ENCODE peak calls at places on chromosomes 3 and 15, in six cellular contexts. V is GM12878, Q is K562, H is HepG2, Z is H1, I is SK-N-SH. J is an unnamed sample.

GRCh38 chr3:126147932-126148683 is 32.3 kb downstream of the ALDH1L1 start:
- DNase-seq in Z (no peak), V (no peak), Q (no peak), H (no peak), I (no peak), J (no peak)

GRCh38 chr3:94568041-94568440 is 505.2 kb downstream of the NSUN3 start:
- DNase-seq in Z (no peak), H (no peak), V (no peak), I (no peak), Q (no peak), J (no peak)

GRCh38 chr15:37880009-37880834 is 54.2 kb upstream of the TMCO5A start:
- DNase-seq in Z (no peak), V (no peak), Q (peak; percentile 14), H (peak; percentile 7), I (no peak), J (no peak)

GRCh38 chr3:146125946-146126345 is 35.0 kb downstream of the PLOD2 start:
- DNase-seq in V (no peak), Z (no peak), H (peak; percentile 56), Q (no peak), I (no peak), J (no peak)

GRCh38 chr3:33212406-33212805 is 6.2 kb downstream of the SUSD5 start:
- DNase-seq in Q (no peak), I (no peak), V (no peak), Z (no peak), H (no peak), J (no peak)

GRCh38 chr3:37812497-37812896 is 49.2 kb upstream of the CTDSPL start:
- DNase-seq in I (no peak), Z (no peak), H (no peak), Q (no peak), V (no peak), J (no peak)

GRCh38 chr15:28996289-28996688 is 110.5 kb downstream of the APBA2 start:
- DNase-seq in H (no peak), Z (no peak), I (no peak), V (no peak), Q (no peak), J (no peak)

GRCh38 chr15:34154725-34155204 is 52.9 kb downstream of the PGBD4 start:
- DNase-seq in V (no peak), Z (no peak), H (no peak), I (no peak), Q (no peak), J (no peak)

GRCh38 chr3:188231454-188231853 is 77.5 kb downstream of the LPP start:
- DNase-seq in V (no peak), H (no peak), Z (no peak), I (no peak), Q (no peak), J (no peak)

GRCh38 chr15:76310470-76311070 is 699 bp downstream of the ETFA start:
- DNase-seq in I (no peak), Z (no peak), Q (peak; percentile 18), H (no peak), V (no peak), J (no peak)

GRCh38 chr3:59727902-59728301 is 678.1 kb upstream of the CFAP20DC start:
- DNase-seq in Q (no peak), H (no peak), I (no peak), V (no peak), Z (no peak), J (no peak)

GRCh38 chr3:185175370-185175987 is 22.6 kb upstream of the C3orf70 start:
- DNase-seq in I (peak; percentile 17), Z (no peak), V (peak; percentile 27), H (peak; percentile 92), Q (peak; percentile 49), J (peak; percentile 87)

GRCh38 chr3:45931476-45931875 is 11.8 kb upstream of the CXCR6 start:
- DNase-seq in Z (no peak), I (no peak), H (no peak), Q (no peak), V (no peak), J (no peak)

GRCh38 chr3:110791971-110792370 is 279.6 kb upstream of the NECTIN3 start:
- DNase-seq in V (no peak), Q (no peak), Z (no peak), H (no peak), I (no peak), J (no peak)

GRCh38 chr3:16294854-16295253 is 29.8 kb downstream of the OXNAD1 start:
- DNase-seq in I (no peak), Z (no peak), H (no peak), Q (no peak), V (no peak), J (no peak)

GRCh38 chr15:29563112-29563511 is 259.2 kb downstream of the TJP1 start:
- DNase-seq in I (no peak), H (no peak), V (no peak), Z (no peak), Q (no peak), J (no peak)

GRCh38 chr3:38039899-38040261 is 872 bp downstream of the DLEC1 start:
- DNase-seq in H (no peak), Q (no peak), Z (no peak), V (peak; percentile 16), I (no peak), J (peak; percentile 87)

GRCh38 chr15:68279779-68280745 is 2.5 kb downstream of the FEM1B start:
- DNase-seq in Z (no peak), I (no peak), H (no peak), V (no peak), Q (no peak), J (no peak)

GRCh38 chr15:85580914-85581313 is 200.5 kb downstream of the AKAP13 start:
- DNase-seq in Q (no peak), Z (no peak), H (no peak), I (no peak), V (no peak), J (peak; percentile 29)

GRCh38 chr15:55627730-55628368 is 39.7 kb upstream of the PYGO1 start:
- DNase-seq in V (no peak), I (no peak), H (peak; percentile 18), Z (no peak), Q (no peak), J (no peak)

GRCh38 chr15:70261083-70261482 is 163.4 kb upstream of the TLE3 start:
- DNase-seq in I (no peak), Q (no peak), Z (no peak), V (no peak), H (no peak), J (no peak)

GRCh38 chr3:16181361-16181760 is 6.9 kb downstream of the GALNT15 start:
- DNase-seq in V (no peak), Q (no peak), I (no peak), H (no peak), Z (no peak), J (peak; percentile 57)

GRCh38 chr15:26391556-26392229 is 381.2 kb downstream of the GABRB3 start:
- DNase-seq in V (no peak), Z (no peak), Q (no peak), I (no peak), H (no peak), J (no peak)

GRCh38 chr15:34275154-34275553 is 50.3 kb downstream of the EMC4 start:
- DNase-seq in H (no peak), Q (no peak), Z (no peak), I (no peak), V (no peak), J (no peak)

DNA sequence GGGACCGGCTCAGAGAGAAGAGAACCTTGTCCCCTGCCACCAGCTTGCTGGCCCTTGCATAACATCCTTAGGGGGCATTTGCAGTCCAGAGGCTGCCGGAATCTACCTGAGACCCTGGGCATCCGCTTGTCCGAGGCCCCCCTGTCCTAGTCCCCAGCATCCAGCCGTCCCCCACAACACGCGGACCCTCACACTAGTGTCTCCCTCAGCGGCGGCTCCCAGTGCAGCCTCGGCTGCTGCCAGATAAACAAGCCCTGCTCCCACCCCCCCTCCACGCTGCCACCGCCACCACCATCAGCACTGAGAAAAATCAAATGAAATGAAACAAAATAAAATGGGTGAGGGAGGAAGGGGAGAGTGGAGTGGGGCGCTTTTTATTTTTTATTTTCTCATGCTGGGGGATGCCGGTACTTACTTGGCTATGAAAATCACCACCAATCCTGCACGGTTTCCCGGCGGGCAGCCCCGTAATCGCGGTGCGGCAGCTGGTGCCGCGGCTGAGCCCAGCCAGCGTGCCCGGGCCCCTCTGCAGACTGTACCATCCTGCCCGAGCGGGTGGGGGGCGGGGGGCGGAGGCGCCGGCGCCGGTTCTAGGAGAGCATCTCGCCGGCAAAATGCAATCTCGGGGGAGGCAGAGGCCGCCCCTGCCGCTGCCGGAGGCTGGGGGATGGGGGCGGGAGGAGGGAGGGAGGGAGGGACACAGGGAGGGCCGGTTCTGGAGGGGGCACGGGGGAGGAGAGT is at the start of gene ATP2B2:
- DNase-seq in Z (no peak), Q (no peak), H (no peak), I (peak; percentile 95), V (no peak), J (no peak)
- TF ChIP-seq GABPA in Z (no peak), Q (no peak), H (no peak), I (no peak), V (no peak), J (no peak)

GRCh38 chr3:48478631-48479555 is 25.1 kb downstream of the SHISA5 start:
- DNase-seq in Z (no peak), H (peak; percentile 23), V (no peak), I (no peak), Q (no peak), J (no peak)
- H3K4me3 ChIP-seq in Z (no peak overlapping the region), H (no peak overlapping the region), V (peak overlapping the region; percentile 10), I (no peak overlapping the region), Q (no peak overlapping the region), J (no peak overlapping the region)

GRCh38 chr3:155919728-155920127 is 49.3 kb downstream of the GMPS start:
- DNase-seq in V (no peak), Z (no peak), H (no peak), Q (no peak), I (no peak), J (no peak)

GRCh38 chr3:155912090-155912489 is 41.6 kb downstream of the GMPS start:
- DNase-seq in I (no peak), V (no peak), H (no peak), Z (no peak), Q (no peak), J (no peak)

GRCh38 chr3:155912574-155913190 is 42.2 kb downstream of the GMPS start:
- DNase-seq in V (no peak), Z (no peak), Q (no peak), H (no peak), I (no peak), J (no peak)

GRCh38 chr3:155921486-155921885 is 51.0 kb downstream of the GMPS start:
- DNase-seq in I (no peak), Z (no peak), Q (no peak), V (no peak), H (no peak), J (no peak)

GRCh38 chr3:155917781-155918180 is 47.3 kb downstream of the GMPS start:
- DNase-seq in Q (no peak), I (no peak), V (no peak), Z (no peak), H (no peak), J (no peak)
- TF ChIP-seq GABPA in Q (no peak), I (no peak), V (no peak), Z (no peak), H (no peak), J (no peak)

DNA sequence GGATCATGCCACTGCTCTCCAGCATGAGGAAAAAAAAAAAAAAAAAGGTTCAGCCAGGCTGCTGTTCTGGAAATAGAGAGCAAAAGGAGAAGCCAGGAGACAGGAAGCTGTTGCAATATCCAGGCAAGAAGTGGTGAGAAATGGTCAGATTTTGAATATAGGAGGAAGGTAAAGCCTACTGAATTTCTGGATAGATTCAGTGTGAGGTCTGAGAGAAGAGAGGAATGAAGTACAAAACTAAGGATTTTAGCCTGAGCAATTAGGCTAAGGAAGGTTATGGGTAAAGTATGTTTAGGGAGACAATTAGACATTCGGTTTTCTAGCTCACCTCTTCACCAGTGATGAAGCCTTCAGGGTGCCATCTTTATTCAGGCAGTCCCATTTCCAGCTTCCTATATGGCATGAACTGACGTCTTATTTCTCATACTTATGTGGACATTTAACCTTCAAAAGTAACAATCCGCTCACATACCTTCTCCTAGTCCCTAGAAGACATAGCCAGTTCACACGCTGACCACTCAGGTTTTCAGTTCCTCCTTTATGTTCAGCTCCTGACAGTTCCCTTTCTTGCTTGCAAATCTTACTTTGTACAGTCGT is 57.2 kb downstream of the KIF9 start:
- DNase-seq in H (no peak), Q (no peak), Z (no peak), I (no peak), V (peak; percentile 77), J (peak; percentile 72)
- H3K4me3 ChIP-seq in H (no peak overlapping the region), Q (no peak overlapping the region), Z (no peak overlapping the region), I (no peak overlapping the region), V (no peak overlapping the region), J (no peak overlapping the region)